ENCODE peak calls at places on chromosome 11, in six cellular contexts. N is fibroblast of pulmonary artery, U is endothelial cell, Q is bronchial epithelial cell, J is IMR-90, E is RWPE1. R is an unnamed sample.

GRCh38 chr11:5808500-5809121 is at the start of gene OR52N2:
- DNase-seq in N (peak), J (peak), Q (peak), E (peak), U (peak), R (peak)

GRCh38 chr11:117218133-117218915 is 13.5 kb downstream of the PCSK7 start:
- DNase-seq in Q (no peak), U (no peak), J (peak), E (no peak), N (peak), R (no peak)

GRCh38 chr11:133500435-133500834 is 31.9 kb downstream of the OPCML start:
- DNase-seq in J (no peak), U (no peak), E (no peak), N (no peak), Q (no peak), R (no peak)

GRCh38 chr11:21560466-21560975 is 632.4 kb upstream of the ANO5 start:
- DNase-seq in Q (no peak), E (no peak), U (no peak), N (no peak), J (no peak), R (no peak)

GRCh38 chr11:126282361-126282741 is 542 bp upstream of the TIRAP start:
- DNase-seq in E (peak), J (peak), U (peak), N (peak), Q (no peak), R (no peak)

GRCh38 chr11:95625164-95626017 is 164.2 kb downstream of the FAM76B start:
- DNase-seq in U (no peak), N (no peak), Q (no peak), J (no peak), E (no peak), R (no peak)

GRCh38 chr11:57205046-57205671 is 23.4 kb downstream of the LRRC55 start:
- DNase-seq in J (peak), E (no peak), N (peak), U (no peak), Q (peak), R (no peak)

GRCh38 chr11:68643576-68643975 is 40.8 kb upstream of the GAL start:
- DNase-seq in N (peak), E (no peak), U (no peak), J (peak), Q (no peak), R (no peak)

GRCh38 chr11:75582935-75583709 is 21.1 kb downstream of the SERPINH1 start:
- DNase-seq in J (peak), N (peak), U (peak), Q (no peak), E (peak), R (peak)

GRCh38 chr11:83057721-83058120 is 14.0 kb downstream of the RAB30 start:
- DNase-seq in E (no peak), U (no peak), N (no peak), Q (no peak), J (no peak), R (no peak)

GRCh38 chr11:48880021-48880441 is 103.7 kb downstream of the TRIM51G start:
- DNase-seq in N (no peak), U (no peak), E (no peak), Q (no peak), J (no peak), R (no peak)

GRCh38 chr11:35554491-35555237 is 29.2 kb upstream of the PAMR1 start:
- DNase-seq in N (peak), J (peak), E (no peak), U (no peak), Q (no peak), R (no peak)

GRCh38 chr11:119015054-119015611 is 3.0 kb downstream of the RPS25 start:
- DNase-seq in Q (no peak), J (no peak), N (no peak), E (no peak), U (no peak), R (no peak)

GRCh38 chr11:34214961-34215805 is 109.8 kb downstream of the NAT10 start:
- DNase-seq in J (peak), E (peak), Q (peak), U (no peak), N (no peak), R (no peak)

GRCh38 chr11:10875430-10876021 is 17.7 kb upstream of the ZBED5 start:
- DNase-seq in U (no peak), Q (peak), J (no peak), E (no peak), N (no peak), R (no peak)

GRCh38 chr11:119712459-119713360 is 16.3 kb downstream of the NECTIN1 start:
- DNase-seq in E (no peak), J (no peak), N (no peak), U (no peak), Q (no peak), R (no peak)

GRCh38 chr11:120307476-120307875 is 17.6 kb upstream of the TLCD5 start:
- DNase-seq in U (no peak), J (no peak), Q (no peak), E (no peak), N (no peak), R (no peak)

GRCh38 chr11:116422556-116422955 is 350.2 kb downstream of the BUD13 start:
- DNase-seq in J (no peak), N (no peak), U (no peak), E (no peak), Q (no peak), R (no peak)

GRCh38 chr11:75793966-75794365 is 21.0 kb upstream of the UVRAG start:
- DNase-seq in U (no peak), N (no peak), J (no peak), Q (no peak), E (no peak), R (no peak)

GRCh38 chr11:72009156-72009555 is 10.4 kb downstream of the IL18BP start:
- DNase-seq in J (no peak), N (no peak), E (no peak), Q (no peak), U (no peak), R (no peak)

GRCh38 chr11:69013009-69013951 is at the start of gene MRGPRF:
- DNase-seq in N (peak), Q (no peak), E (no peak), J (peak), U (peak), R (no peak)

GRCh38 chr11:77093056-77093891 is 9.4 kb upstream of the OMP start:
- DNase-seq in J (no peak), N (no peak), U (no peak), E (no peak), Q (no peak), R (no peak)

GRCh38 chr11:75700940-75701339 is 16.7 kb upstream of the MOGAT2 start:
- DNase-seq in N (no peak), J (no peak), U (no peak), E (no peak), Q (no peak), R (no peak)

GRCh38 chr11:64566042-64566914 is 24.7 kb upstream of the SLC22A12 start:
- DNase-seq in J (peak), E (peak), U (peak), Q (peak), N (peak), R (no peak)

GRCh38 chr11:37908224-37908558 is 1310.2 kb upstream of the RAG2 start:
- DNase-seq in U (no peak), Q (no peak), N (no peak), E (no peak), J (no peak), R (no peak)

GRCh38 chr11:32092581-32093170 is 1.8 kb downstream of the RCN1 start:
- DNase-seq in Q (no peak), N (no peak), E (no peak), J (no peak), U (no peak), R (no peak)

GRCh38 chr11:66418168-66418985 is 2.5 kb upstream of the NPAS4 start:
- DNase-seq in J (peak), N (peak), E (peak), Q (peak), U (peak), R (peak)
- TF ChIP-seq CTCF in J (peak), N (peak), E (no peak), Q (peak), U (no peak), R (no peak)

GRCh38 chr11:106152013-106152412 is 74.6 kb downstream of the AASDHPPT start:
- DNase-seq in U (no peak), E (peak), Q (peak), N (peak), J (peak), R (no peak)
- TF ChIP-seq CTCF in U (no peak), E (peak), Q (peak), N (peak), J (no peak), R (no peak)

DNA sequence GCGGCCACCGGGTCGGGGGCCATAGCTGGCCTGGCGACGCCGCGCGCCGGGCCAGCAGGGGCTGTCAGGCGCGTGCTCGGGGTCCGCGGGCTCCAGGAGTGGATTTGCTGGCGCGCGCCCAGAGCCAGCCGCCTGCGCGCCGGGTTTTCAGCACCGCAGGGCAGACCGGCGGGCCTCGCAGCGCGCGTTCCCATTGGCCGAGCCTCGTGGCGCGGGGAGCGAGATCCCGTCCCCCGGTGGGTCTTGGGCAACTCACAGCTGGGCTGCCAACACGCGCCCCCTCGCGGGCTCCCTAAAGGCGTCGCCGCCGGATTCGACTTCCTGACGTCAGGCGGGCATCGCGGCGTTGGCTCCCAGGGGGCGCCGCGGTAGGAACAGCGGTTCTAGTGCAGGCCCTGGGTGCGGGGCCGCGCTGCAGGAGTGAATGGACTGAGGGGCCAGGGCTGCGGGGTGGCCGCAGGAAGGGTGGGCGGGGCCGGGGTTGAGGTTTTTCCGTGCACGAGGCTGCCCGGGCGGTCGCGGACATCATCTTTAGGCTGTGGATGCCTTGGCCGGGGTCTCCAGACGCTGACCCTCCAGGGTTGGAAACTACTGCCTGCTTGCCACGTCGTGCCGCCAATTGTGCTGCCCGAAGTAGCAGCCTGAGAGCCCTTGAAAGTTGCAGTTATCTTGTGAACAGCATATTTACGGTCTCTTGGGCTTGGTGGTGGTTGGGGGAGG is at the start of gene FADS1:
- DNase-seq in J (peak), E (peak), Q (peak), U (peak), N (peak), R (peak)
- TF ChIP-seq CTCF in J (peak), E (peak), Q (peak), U (peak), N (peak), R (peak)

DNA sequence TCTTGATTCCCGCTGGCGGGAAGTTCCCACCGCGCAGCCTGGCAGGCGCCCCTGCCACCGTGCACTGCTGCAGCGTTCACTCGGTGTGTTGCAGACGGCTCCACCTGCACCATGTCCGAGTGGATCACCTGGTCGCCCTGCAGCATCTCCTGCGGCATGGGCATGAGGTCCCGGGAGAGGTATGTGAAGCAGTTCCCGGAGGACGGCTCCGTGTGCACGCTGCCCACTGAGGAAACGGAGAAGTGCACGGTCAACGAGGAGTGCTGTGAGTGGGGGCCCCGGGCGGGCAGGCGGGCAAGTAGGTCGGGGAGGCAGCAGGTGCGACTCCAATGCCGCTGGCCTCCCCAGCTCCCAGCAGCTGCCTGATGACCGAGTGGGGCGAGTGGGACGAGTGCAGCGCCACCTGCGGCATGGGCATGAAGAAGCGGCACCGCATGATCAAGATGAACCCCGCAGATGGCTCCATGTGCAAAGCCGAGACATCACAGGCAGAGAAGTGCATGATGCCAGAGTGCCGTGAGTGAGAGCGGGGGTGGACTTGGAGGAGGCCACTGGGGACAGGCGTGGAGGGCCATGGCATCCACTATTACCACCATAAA is 99.7 kb downstream of the RRAS2 start:
- DNase-seq in Q (no peak), J (no peak), N (no peak), E (no peak), U (no peak), R (no peak)
- TF ChIP-seq CTCF in Q (peak), J (no peak), N (no peak), E (no peak), U (no peak), R (no peak)

GRCh38 chr11:100684101-100685065 is 2.7 kb upstream of the ARHGAP42 start:
- DNase-seq in E (peak), N (no peak), Q (peak), U (no peak), J (no peak), R (no peak)

GRCh38 chr11:100680070-100680469 is 7.0 kb upstream of the ARHGAP42 start:
- DNase-seq in N (no peak), E (no peak), J (no peak), U (no peak), Q (no peak), R (no peak)

GRCh38 chr11:100681064-100681502 is 6.0 kb upstream of the ARHGAP42 start:
- DNase-seq in N (peak), U (no peak), Q (peak), J (peak), E (peak), R (peak)

GRCh38 chr11:100683107-100683506 is 4.0 kb upstream of the ARHGAP42 start:
- DNase-seq in Q (no peak), N (no peak), U (no peak), E (no peak), J (no peak), R (no peak)

DNA sequence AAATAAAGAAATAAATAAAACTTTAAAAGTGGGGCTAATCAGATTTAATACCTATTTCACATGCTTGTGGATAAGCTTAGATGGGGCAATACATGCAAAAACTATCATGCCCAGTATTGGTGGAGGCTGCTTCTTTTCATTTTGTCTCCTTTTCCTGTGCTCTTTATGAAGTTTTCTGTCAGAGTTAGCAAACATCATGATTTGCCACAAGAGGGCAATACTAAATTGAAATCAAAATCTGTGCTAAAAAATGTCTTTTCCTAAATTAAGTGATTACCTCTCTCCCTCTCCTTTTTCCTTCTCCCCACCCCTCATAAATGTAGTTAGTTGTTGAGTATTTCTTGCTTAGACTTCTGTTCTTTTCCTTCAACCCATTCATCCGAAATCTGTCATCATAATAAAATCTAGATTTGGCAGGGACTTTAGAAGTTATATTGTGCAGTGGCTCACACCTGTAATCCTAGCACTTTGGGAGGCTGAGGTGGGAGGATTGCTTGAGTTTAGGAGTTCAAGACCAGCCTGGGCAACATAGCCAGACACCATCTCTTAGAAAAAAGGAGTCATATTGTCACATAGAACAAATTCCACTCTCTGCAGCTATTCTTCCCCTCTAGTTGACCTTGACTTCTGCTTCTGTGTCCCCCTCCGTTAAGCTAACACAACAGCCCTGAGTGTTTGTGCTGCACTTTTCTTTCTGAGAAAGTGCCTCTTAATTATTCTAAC is 4.7 kb upstream of the ARHGAP42 start:
- DNase-seq in N (peak), U (no peak), J (peak), E (peak), Q (peak), R (no peak)
- TF ChIP-seq CTCF in N (peak), U (peak), J (peak), E (peak), Q (peak), R (no peak)

DNA sequence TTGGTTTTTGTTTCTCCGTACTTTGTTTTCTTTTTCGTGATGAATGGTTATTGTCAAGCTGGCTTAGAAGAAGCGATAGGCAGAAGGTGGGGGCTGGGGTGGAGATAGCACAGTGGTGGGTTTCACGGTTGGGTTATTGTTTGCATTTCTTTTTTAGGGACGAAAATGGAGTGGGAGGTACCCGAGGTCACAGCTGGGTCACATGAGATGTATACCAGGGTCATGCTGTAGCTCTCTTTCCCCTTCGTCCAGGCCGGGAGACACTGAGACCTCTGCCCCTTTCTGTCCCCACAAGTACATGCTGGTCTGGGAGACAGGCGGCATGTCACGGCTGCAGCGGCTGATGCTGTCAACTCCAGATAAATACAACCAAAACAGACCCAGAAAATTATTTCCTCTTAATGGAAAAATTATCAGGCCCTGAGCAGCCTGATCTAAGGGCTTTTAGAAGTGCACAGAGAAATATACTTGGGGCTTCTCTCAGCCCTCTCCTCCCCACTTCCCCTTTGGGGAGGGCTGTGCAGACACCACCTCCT is 374.4 kb downstream of the CADM1 start:
- DNase-seq in E (no peak), N (no peak), J (no peak), Q (no peak), U (no peak), R (no peak)
- TF ChIP-seq CTCF in E (no peak), N (no peak), J (no peak), Q (no peak), U (no peak), R (no peak)

GRCh38 chr11:130314749-130315285 is at the start of gene ZBTB44:
- DNase-seq in N (peak), Q (peak), U (peak), E (peak), J (peak), R (peak)

GRCh38 chr11:130313383-130314183 is 1.1 kb downstream of the ZBTB44 start:
- DNase-seq in U (no peak), N (peak), J (peak), Q (peak), E (peak), R (no peak)

GRCh38 chr11:130314184-130314748 is 451 bp downstream of the ZBTB44 start:
- DNase-seq in E (peak), J (peak), Q (no peak), U (peak), N (peak), R (peak)

GRCh38 chr11:130318031-130318673 is 3.4 kb upstream of the ZBTB44 start:
- DNase-seq in J (no peak), N (no peak), Q (peak), U (no peak), E (no peak), R (no peak)

GRCh38 chr11:130315354-130315970 is 745 bp upstream of the ZBTB44 start:
- DNase-seq in Q (peak), N (no peak), J (no peak), U (peak), E (no peak), R (peak)
- TF ChIP-seq CTCF in Q (peak), N (no peak), J (no peak), U (no peak), E (no peak), R (peak)

DNA sequence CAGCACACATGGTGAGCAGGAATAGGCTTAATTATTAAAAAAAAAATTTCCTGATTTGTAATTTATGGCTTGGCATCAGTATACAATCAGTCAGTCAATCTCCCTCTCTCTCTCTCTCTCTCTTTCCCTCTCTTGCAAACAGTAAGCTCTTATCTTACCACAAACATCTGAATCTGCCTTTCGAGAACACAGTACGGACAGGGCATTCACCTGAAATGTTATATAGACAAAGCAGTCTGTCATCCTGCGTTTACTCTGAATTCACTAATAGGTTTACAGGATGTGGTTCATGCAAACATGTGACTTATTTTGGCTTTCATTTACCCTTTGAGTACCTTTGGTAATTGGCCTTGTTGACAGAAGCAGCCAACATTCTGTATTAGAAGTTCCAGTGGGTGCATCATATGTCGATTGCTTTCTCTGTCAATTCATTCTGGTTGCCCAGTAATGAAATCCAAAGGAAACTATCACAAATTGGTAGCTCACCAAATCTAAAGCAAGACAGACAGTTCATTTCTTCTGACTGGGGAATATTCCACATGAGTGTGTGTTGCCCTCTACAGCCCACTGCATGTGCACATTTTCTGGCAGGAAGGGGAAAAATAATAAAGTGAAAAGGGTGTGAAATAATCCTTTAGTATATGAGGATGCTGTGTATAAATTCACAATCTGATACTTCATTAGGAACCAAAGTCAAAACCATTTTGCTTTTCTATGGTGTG is 1058.2 kb downstream of the LRRC4C start:
- DNase-seq in N (no peak), Q (no peak), U (no peak), E (no peak), J (no peak), R (no peak)
- TF ChIP-seq CTCF in N (no peak), Q (no peak), U (no peak), E (no peak), J (no peak), R (no peak)

R was measured in natural killer cell.